ENCODE peak calls at places on chromosomes 13 and 19, in four cellular contexts. One of them, this sample, is unnamed.

GRCh38 chr19:28701491-28701890 is 511.5 kb downstream of the UQCRFS1 start:
- DNase-seq in fibroblast of lung: peak
- DNase-seq in IMR-90: no peak
- DNase-seq in cardiac muscle cell: no peak
- DNase-seq in this sample: peak

GRCh38 chr13:76014618-76015315 is 378.6 kb downstream of the LMO7 start:
- DNase-seq in fibroblast of lung: peak
- DNase-seq in IMR-90: peak
- DNase-seq in cardiac muscle cell: peak
- DNase-seq in this sample: peak

GRCh38 chr13:93517658-93518057 is 291.1 kb downstream of the GPC6 start:
- DNase-seq in fibroblast of lung: no peak
- DNase-seq in IMR-90: no peak
- DNase-seq in cardiac muscle cell: no peak
- DNase-seq in this sample: no peak

GRCh38 chr19:35666251-35666913 is at the start of gene UPK1A:
- DNase-seq in fibroblast of lung: no peak
- DNase-seq in IMR-90: no peak
- DNase-seq in cardiac muscle cell: no peak
- DNase-seq in this sample: no peak

GRCh38 chr19:49113762-49114629 is at the start of gene LIN7B:
- DNase-seq in fibroblast of lung: peak
- DNase-seq in IMR-90: peak
- DNase-seq in cardiac muscle cell: peak
- DNase-seq in this sample: peak

GRCh38 chr13:85283408-85283807 is 515.8 kb downstream of the SLITRK6 start:
- DNase-seq in fibroblast of lung: no peak
- DNase-seq in IMR-90: no peak
- DNase-seq in cardiac muscle cell: peak
- DNase-seq in this sample: no peak

GRCh38 chr19:6238643-6239281 is 41.0 kb downstream of the MLLT1 start:
- DNase-seq in fibroblast of lung: peak
- DNase-seq in IMR-90: peak
- DNase-seq in cardiac muscle cell: no peak
- DNase-seq in this sample: peak

GRCh38 chr13:26616126-26616525 is 58.6 kb downstream of the WASF3 start:
- DNase-seq in fibroblast of lung: peak
- DNase-seq in IMR-90: peak
- DNase-seq in cardiac muscle cell: no peak
- DNase-seq in this sample: peak

GRCh38 chr19:28332351-28332750 is 880.6 kb downstream of the UQCRFS1 start:
- DNase-seq in fibroblast of lung: no peak
- DNase-seq in IMR-90: no peak
- DNase-seq in cardiac muscle cell: no peak
- DNase-seq in this sample: peak

GRCh38 chr19:56916528-56916927 is 76.0 kb upstream of the PEG3 start:
- DNase-seq in fibroblast of lung: no peak
- DNase-seq in IMR-90: no peak
- DNase-seq in cardiac muscle cell: no peak
- DNase-seq in this sample: no peak

GRCh38 chr13:97226788-97227627 is 4.9 kb downstream of the MBNL2 start:
- DNase-seq in fibroblast of lung: no peak
- DNase-seq in IMR-90: no peak
- DNase-seq in cardiac muscle cell: no peak
- DNase-seq in this sample: no peak

GRCh38 chr19:3606174-3606689 is 443 bp downstream of the TBXA2R start:
- DNase-seq in fibroblast of lung: no peak
- DNase-seq in IMR-90: no peak
- DNase-seq in cardiac muscle cell: no peak
- DNase-seq in this sample: no peak

GRCh38 chr19:57559008-57559403 is 657 bp downstream of the ZNF550 start:
- DNase-seq in fibroblast of lung: no peak
- DNase-seq in IMR-90: no peak
- DNase-seq in cardiac muscle cell: peak
- DNase-seq in this sample: peak

GRCh38 chr13:97975851-97976550 is 22.5 kb downstream of the IPO5 start:
- DNase-seq in fibroblast of lung: peak
- DNase-seq in IMR-90: peak
- DNase-seq in cardiac muscle cell: peak
- DNase-seq in this sample: peak

GRCh38 chr19:16252459-16253205 is 54.9 kb downstream of the AP1M1 start:
- DNase-seq in fibroblast of lung: no peak
- DNase-seq in IMR-90: no peak
- DNase-seq in cardiac muscle cell: no peak
- DNase-seq in this sample: no peak

GRCh38 chr13:30745917-30746686 is 10.8 kb downstream of the ALOX5AP start:
- DNase-seq in fibroblast of lung: peak
- DNase-seq in IMR-90: no peak
- DNase-seq in cardiac muscle cell: no peak
- DNase-seq in this sample: no peak

GRCh38 chr13:28718186-28718537 is 608 bp downstream of the SLC46A3 start:
- DNase-seq in fibroblast of lung: peak
- DNase-seq in IMR-90: peak
- DNase-seq in cardiac muscle cell: no peak
- DNase-seq in this sample: peak

GRCh38 chr19:38877781-38878574 is at the start of gene RINL:
- DNase-seq in fibroblast of lung: no peak
- DNase-seq in IMR-90: no peak
- DNase-seq in cardiac muscle cell: no peak
- DNase-seq in this sample: no peak

GRCh38 chr19:58279042-58279924 is 528 bp downstream of the ZNF8 start:
- DNase-seq in fibroblast of lung: peak
- DNase-seq in IMR-90: peak
- DNase-seq in cardiac muscle cell: peak
- DNase-seq in this sample: peak

GRCh38 chr19:11693505-11694499 is 44.9 kb downstream of the ZNF823 start:
- DNase-seq in fibroblast of lung: peak
- DNase-seq in IMR-90: peak
- DNase-seq in cardiac muscle cell: peak
- DNase-seq in this sample: peak

DNA sequence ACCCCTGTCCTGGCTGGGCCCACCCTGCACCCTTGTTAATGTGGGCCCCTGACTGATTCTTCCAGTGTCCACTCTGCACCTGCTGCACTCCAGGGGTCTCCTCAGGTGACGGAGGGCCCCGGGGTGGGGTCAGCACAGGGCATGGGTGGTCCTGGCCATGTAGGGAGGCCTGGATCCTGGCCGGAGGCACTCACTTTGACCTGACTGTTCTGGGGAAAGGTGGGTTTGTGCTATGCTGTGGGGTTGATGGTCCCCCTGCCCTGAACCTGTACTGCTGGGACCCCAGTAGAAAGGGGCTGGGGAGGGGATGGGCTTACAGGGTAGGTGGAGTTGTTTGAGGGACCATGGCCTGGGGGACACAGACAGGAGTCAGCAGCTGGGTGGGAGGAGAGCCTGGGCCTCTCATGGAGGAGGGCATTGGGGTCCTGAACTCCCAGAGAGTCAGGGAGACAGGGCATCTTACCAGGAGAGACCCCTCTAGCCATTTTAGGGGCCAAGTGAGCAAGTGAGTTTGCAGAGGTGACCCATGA is 25.8 kb upstream of the CEACAM1 start:
- DNase-seq in fibroblast of lung: no peak
- DNase-seq in IMR-90: no peak
- DNase-seq in cardiac muscle cell: no peak
- DNase-seq in this sample: no peak
- TF ChIP-seq CTCF in fibroblast of lung: no peak
- TF ChIP-seq CTCF in IMR-90: no peak
- TF ChIP-seq CTCF in cardiac muscle cell: no peak
- TF ChIP-seq CTCF in this sample: no peak

GRCh38 chr13:50153401-50153800 is 138.2 kb downstream of the KCNRG start:
- DNase-seq in fibroblast of lung: no peak
- DNase-seq in IMR-90: no peak
- DNase-seq in cardiac muscle cell: no peak
- DNase-seq in this sample: no peak

GRCh38 chr13:50149932-50150331 is 134.7 kb downstream of the KCNRG start:
- DNase-seq in fibroblast of lung: no peak
- DNase-seq in IMR-90: no peak
- DNase-seq in cardiac muscle cell: peak
- DNase-seq in this sample: no peak

GRCh38 chr13:50152655-50153309 is 137.5 kb downstream of the KCNRG start:
- DNase-seq in fibroblast of lung: no peak
- DNase-seq in IMR-90: no peak
- DNase-seq in cardiac muscle cell: no peak
- DNase-seq in this sample: no peak

GRCh38 chr13:50152224-50152623 is 137.0 kb downstream of the KCNRG start:
- DNase-seq in fibroblast of lung: peak
- DNase-seq in IMR-90: no peak
- DNase-seq in cardiac muscle cell: no peak
- DNase-seq in this sample: no peak

DNA sequence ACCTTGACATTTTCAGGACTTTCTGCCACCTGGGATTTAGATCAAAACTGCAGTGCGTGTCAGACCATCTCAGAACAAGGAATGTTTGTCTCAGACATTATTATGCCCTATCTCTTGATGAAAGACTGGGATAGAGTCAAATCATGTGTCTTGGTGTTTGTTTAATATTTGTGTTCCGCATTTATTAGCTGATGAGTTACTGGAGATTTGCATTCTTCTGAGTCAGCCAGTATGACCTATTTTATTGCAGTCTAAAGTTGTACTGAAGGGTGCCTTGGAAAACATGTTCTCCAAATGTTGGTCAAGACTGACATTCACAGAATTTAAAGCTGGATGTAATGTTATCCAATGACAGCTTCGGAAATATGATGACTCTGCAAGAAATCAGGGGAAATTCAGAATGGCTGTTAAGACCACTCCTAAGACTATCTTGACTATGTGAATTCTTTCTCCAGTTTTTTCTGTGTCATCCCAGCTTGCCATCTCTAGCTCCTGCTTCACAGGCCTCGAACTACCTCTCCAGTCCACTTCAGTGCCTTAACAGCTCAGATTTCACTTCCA is 134.0 kb downstream of the KCNRG start:
- DNase-seq in fibroblast of lung: no peak
- DNase-seq in IMR-90: no peak
- DNase-seq in cardiac muscle cell: no peak
- DNase-seq in this sample: no peak
- H3K4me3 ChIP-seq in fibroblast of lung: no peak
- H3K4me3 ChIP-seq in IMR-90: no peak
- H3K4me3 ChIP-seq in cardiac muscle cell: no peak
- H3K4me3 ChIP-seq in this sample: no peak

GRCh38 chr19:40502647-40503046 is 35.8 kb downstream of the SPTBN4 start:
- DNase-seq in fibroblast of lung: no peak
- DNase-seq in IMR-90: no peak
- DNase-seq in cardiac muscle cell: no peak
- DNase-seq in this sample: no peak
- TF ChIP-seq CTCF in fibroblast of lung: no peak
- TF ChIP-seq CTCF in IMR-90: no peak
- TF ChIP-seq CTCF in cardiac muscle cell: no peak
- TF ChIP-seq CTCF in this sample: no peak

GRCh38 chr19:2289714-2290435 is 7.9 kb upstream of the PEAK3 start:
- DNase-seq in fibroblast of lung: no peak
- DNase-seq in IMR-90: no peak
- DNase-seq in cardiac muscle cell: no peak
- DNase-seq in this sample: no peak
- H3K4me3 ChIP-seq in fibroblast of lung: peak
- H3K4me3 ChIP-seq in IMR-90: no peak
- H3K4me3 ChIP-seq in cardiac muscle cell: peak
- H3K4me3 ChIP-seq in this sample: no peak